ENCODE peak calls at places on chromosome 5, in five cellular contexts. N is HCT116, Z is stomach, H is heart left ventricle, J is foreskin fibroblast. L is an unnamed sample.

GRCh38 chr5:88251048-88251711 is 17.5 kb downstream of the TMEM161B start:
- DNase-seq in N (no peak), Z (no peak), H (no peak), J (peak), L (no peak)

GRCh38 chr5:55680353-55680752 is 31.8 kb downstream of the SLC38A9 start:
- DNase-seq in N (no peak), Z (no peak), H (no peak), J (no peak), L (no peak)

GRCh38 chr5:179411161-179411841 is 66.0 kb upstream of the ADAMTS2 start:
- DNase-seq in N (no peak), Z (no peak), H (no peak), J (no peak), L (no peak)

GRCh38 chr5:34411470-34412346 is 244.4 kb upstream of the RAI14 start:
- DNase-seq in N (no peak), Z (no peak), H (peak), J (peak), L (no peak)

GRCh38 chr5:77850536-77851228 is 74.5 kb upstream of the TBCA start:
- DNase-seq in N (no peak), Z (no peak), H (no peak), J (peak), L (no peak)

GRCh38 chr5:72511371-72512178 is 4.4 kb upstream of the ZNF366 start:
- DNase-seq in N (no peak), Z (no peak), H (no peak), J (peak), L (no peak)

GRCh38 chr5:178483620-178484019 is 106.6 kb downstream of the COL23A1 start:
- DNase-seq in N (no peak), Z (peak), H (peak), J (no peak), L (no peak)

GRCh38 chr5:72063219-72063819 is 44.0 kb upstream of the MAP1B start:
- DNase-seq in N (no peak), Z (no peak), H (no peak), J (peak), L (no peak)

GRCh38 chr5:133222040-133222439 is 170.2 kb downstream of the HSPA4 start:
- DNase-seq in N (no peak), Z (no peak), H (no peak), J (no peak), L (no peak)

GRCh38 chr5:149240354-149240998 is 31.2 kb upstream of the AFAP1L1 start:
- DNase-seq in N (no peak), Z (peak), H (peak), J (no peak), L (no peak)

GRCh38 chr5:65017636-65018035 is 248.9 kb downstream of the CWC27 start:
- DNase-seq in N (no peak), Z (no peak), H (no peak), J (peak), L (no peak)

GRCh38 chr5:181241393-181241975 is 2.2 kb downstream of the RACK1 start:
- DNase-seq in N (no peak), Z (no peak), H (no peak), J (peak), L (peak)

GRCh38 chr5:172816887-172817418 is 17.1 kb upstream of the ERGIC1 start:
- DNase-seq in N (no peak), Z (no peak), H (no peak), J (peak), L (no peak)

GRCh38 chr5:13990896-13991295 is 46.4 kb upstream of the DNAH5 start:
- DNase-seq in N (no peak), Z (no peak), H (no peak), J (no peak), L (no peak)

GRCh38 chr5:2818936-2819335 is 67.5 kb upstream of the IRX2 start:
- DNase-seq in N (no peak), Z (no peak), H (no peak), J (no peak), L (no peak)

GRCh38 chr5:158985492-158985891 is 114.2 kb downstream of the EBF1 start:
- DNase-seq in N (no peak), Z (no peak), H (no peak), J (no peak), L (no peak)

GRCh38 chr5:179553875-179554274 is 3.5 kb downstream of the RUFY1 start:
- DNase-seq in N (no peak), Z (no peak), H (no peak), J (peak), L (no peak)

GRCh38 chr5:178642351-178642909 is 15.6 kb upstream of the CLK4 start:
- DNase-seq in N (no peak), Z (no peak), H (no peak), J (peak), L (peak)

GRCh38 chr5:33662721-33663435 is 222.1 kb downstream of the TARS1 start:
- DNase-seq in N (no peak), Z (no peak), H (no peak), J (peak), L (no peak)

GRCh38 chr5:85069659-85070640 is 685.3 kb upstream of the EDIL3 start:
- DNase-seq in N (no peak), Z (no peak), H (no peak), J (no peak), L (no peak)

GRCh38 chr5:81650992-81651391 is 99.9 kb downstream of the SSBP2 start:
- DNase-seq in N (no peak), Z (no peak), H (no peak), J (no peak), L (no peak)

GRCh38 chr5:83277154-83277553 is 194.4 kb upstream of the VCAN start:
- DNase-seq in N (no peak), Z (no peak), H (peak), J (peak), L (no peak)

GRCh38 chr5:74326571-74327338 is 313.8 kb downstream of the ENC1 start:
- DNase-seq in N (peak), Z (peak), H (no peak), J (peak), L (peak)

GRCh38 chr5:176816043-176816745 is 5.8 kb downstream of the UNC5A start:
- DNase-seq in N (no peak), Z (no peak), H (no peak), J (no peak), L (no peak)

GRCh38 chr5:64206653-64207052 is 41.0 kb downstream of the RNF180 start:
- DNase-seq in N (no peak), Z (no peak), H (no peak), J (no peak), L (no peak)

GRCh38 chr5:142199388-142199787 is 90.8 kb downstream of the NDFIP1 start:
- DNase-seq in N (no peak), Z (no peak), H (no peak), J (no peak), L (no peak)

GRCh38 chr5:137470111-137470920 is 28.8 kb downstream of the SPOCK1 start:
- DNase-seq in N (no peak), Z (no peak), H (no peak), J (peak), L (peak)

GRCh38 chr5:116088062-116088461 is 3.2 kb downstream of the COMMD10 start:
- DNase-seq in N (no peak), Z (no peak), H (no peak), J (peak), L (no peak)

GRCh38 chr5:158765407-158765806 is 334.3 kb downstream of the EBF1 start:
- DNase-seq in N (no peak), Z (no peak), H (no peak), J (no peak), L (no peak)

GRCh38 chr5:130923543-130924159 is 241.4 kb downstream of the HINT1 start:
- DNase-seq in N (no peak), Z (no peak), H (no peak), J (peak), L (peak)

DNA sequence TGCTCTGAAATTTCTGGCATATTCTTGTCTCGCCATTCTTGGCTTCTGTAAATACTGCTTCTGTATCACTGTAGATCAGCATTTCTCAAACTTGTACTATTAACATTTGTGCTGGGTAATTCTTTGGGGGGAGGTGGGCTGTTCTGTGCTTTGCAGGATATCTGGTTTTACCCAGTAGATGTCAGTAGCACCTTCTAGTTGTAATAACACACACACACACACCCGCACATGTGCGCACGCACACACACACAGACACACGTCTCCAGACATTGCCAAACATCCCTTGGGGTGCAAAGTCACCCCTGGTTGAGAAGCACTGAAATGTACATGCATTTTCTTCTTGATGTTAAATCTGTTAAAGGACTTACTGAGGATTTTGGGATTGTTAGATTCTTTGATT is 304.1 kb downstream of the MAT2B start:
- DNase-seq in N (no peak), Z (no peak), H (no peak), J (no peak), L (no peak)
- TF ChIP-seq CTCF in N (no peak), Z (no peak), H (no peak), J (no peak), L (no peak)

GRCh38 chr5:107542428-107542827 is 128.3 kb downstream of the EFNA5 start:
- DNase-seq in N (peak), Z (peak), H (peak), J (peak), L (peak)
- H3K4me3 ChIP-seq in N (no peak), Z (no peak), H (no peak), J (peak), L (no peak)

DNA sequence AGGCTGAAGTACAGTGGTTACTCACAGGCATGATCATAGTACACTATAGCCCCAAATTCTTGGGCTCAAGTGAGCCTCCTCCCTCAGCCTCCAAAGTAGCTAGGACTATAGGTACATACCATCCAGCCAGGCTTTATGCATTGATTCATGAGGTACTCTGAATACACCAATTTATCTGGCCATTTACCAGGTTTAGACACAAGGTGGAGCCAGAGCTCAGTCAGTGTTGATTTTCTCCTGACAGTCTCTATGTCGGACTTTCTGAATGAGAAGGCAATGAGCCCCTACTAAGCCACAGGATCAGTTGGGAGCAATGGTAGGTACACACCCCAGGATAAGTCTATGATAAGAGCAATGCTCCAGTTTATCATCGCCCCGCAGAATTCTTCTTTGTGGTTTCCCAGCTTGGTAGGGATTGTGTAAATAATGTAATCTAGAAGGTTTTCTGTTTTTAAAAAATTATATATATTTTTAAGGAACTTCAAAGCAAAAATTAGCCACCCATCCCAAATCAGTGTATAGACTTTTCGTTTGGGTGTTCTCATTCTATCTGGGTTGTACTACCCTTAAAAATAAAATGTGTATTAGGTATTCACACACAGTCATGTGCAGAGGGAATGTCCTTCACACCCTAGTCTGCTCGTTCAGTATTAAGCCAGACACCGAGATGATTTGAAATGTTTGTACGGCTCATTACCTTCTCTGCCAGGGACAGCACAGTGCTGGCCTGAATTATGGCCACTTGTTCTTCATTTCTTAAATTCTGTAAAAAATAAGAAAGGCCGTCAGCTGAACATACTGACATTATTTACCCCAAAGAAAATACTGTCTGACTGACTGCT is 118.4 kb upstream of the DPYSL3 start:
- DNase-seq in N (peak), Z (peak), H (peak), J (peak), L (peak)
- TF ChIP-seq CTCF in N (peak), Z (peak), H (peak), J (peak), L (peak)

GRCh38 chr5:139665626-139666025 is 17.5 kb downstream of the CXXC5 start:
- DNase-seq in N (no peak), Z (no peak), H (no peak), J (no peak), L (no peak)

GRCh38 chr5:139667730-139668063 is 19.5 kb downstream of the CXXC5 start:
- DNase-seq in N (no peak), Z (no peak), H (no peak), J (peak), L (no peak)

GRCh38 chr5:139668064-139668880 is 20.1 kb downstream of the CXXC5 start:
- DNase-seq in N (no peak), Z (peak), H (peak), J (peak), L (no peak)

GRCh38 chr5:139666551-139666950 is 18.4 kb downstream of the CXXC5 start:
- DNase-seq in N (no peak), Z (no peak), H (no peak), J (no peak), L (no peak)

GRCh38 chr5:139667001-139667729 is 19.0 kb downstream of the CXXC5 start:
- DNase-seq in N (no peak), Z (no peak), H (no peak), J (peak), L (no peak)
- H3K4me3 ChIP-seq in N (no peak), Z (no peak), H (peak), J (no peak), L (no peak)

GRCh38 chr5:93904917-93905316 is 163.5 kb upstream of the POU5F2 start:
- DNase-seq in N (no peak), Z (no peak), H (no peak), J (no peak), L (no peak)

GRCh38 chr5:93902288-93902687 is 160.9 kb upstream of the POU5F2 start:
- DNase-seq in N (no peak), Z (no peak), H (no peak), J (no peak), L (no peak)

GRCh38 chr5:93894471-93895354 is 153.3 kb upstream of the POU5F2 start:
- DNase-seq in N (peak), Z (no peak), H (no peak), J (peak), L (no peak)

DNA sequence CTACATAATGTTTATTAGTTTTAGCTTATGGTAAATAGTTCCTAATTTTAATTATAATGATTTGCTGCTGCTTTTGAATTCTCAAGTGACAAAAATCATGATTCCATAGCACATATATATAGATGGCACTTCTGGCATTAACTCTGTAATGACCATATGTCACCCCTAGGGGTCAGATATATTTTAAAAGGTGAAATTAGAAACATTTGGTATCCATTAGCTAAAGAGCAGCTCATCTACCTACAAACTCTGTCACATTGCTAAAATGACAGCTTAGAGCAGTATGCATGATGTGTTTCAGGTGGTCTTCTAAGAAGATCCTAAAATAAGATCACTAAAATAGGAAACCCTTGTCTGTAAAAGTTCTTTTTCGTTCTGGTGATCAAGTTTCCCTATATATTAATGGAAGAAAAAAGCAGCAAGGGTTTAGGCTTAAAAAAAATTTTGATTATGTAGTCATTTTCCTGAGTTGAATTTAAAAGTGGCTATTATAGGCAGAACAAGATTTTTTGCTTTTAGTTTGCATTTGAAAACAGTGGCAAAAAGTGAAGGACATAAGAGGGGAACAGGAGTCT is 157.7 kb upstream of the POU5F2 start:
- DNase-seq in N (no peak), Z (no peak), H (no peak), J (peak), L (no peak)
- TF ChIP-seq CTCF in N (peak), Z (peak), H (no peak), J (peak), L (peak)

GRCh38 chr5:43315262-43315661 is 2.0 kb upstream of the HMGCS1 start:
- DNase-seq in N (peak), Z (no peak), H (no peak), J (peak), L (no peak)
- H3K4me3 ChIP-seq in N (no peak), Z (no peak), H (no peak), J (no peak), L (no peak)

GRCh38 chr5:21654-22233 is 70.2 kb upstream of the PLEKHG4B start:
- DNase-seq in N (peak), Z (no peak), H (no peak), J (peak), L (no peak)
- TF ChIP-seq CTCF in N (peak), Z (no peak), H (peak), J (peak), L (peak)